ENCODE peak calls at places on chromosomes 4 and X, in four cellular contexts. O, F, C and Q are unnamed samples.

GRCh38 chr4:96352051-96352517 is 512.2 kb downstream of the PDHA2 start:
- DNase-seq in O (no peak), C (peak), F (peak), Q (peak)

GRCh38 chr4:109020861-109021260 is 258.0 kb upstream of the ETNPPL start:
- DNase-seq in F (no peak), O (no peak), C (no peak), Q (no peak)

GRCh38 chrX:27590044-27590443 is at the start of gene DCAF8L2:
- DNase-seq in C (no peak), F (no peak), O (no peak), Q (no peak)

GRCh38 chr4:145498430-145498829 is 16.8 kb downstream of the SMAD1 start:
- DNase-seq in O (no peak), C (no peak), F (no peak), Q (no peak)

GRCh38 chr4:46124773-46125172 is 919 bp upstream of the GABRG1 start:
- DNase-seq in C (peak), F (peak), O (no peak), Q (no peak)

GRCh38 chr4:93184093-93184492 is 644.5 kb upstream of the ATOH1 start:
- DNase-seq in F (no peak), C (no peak), O (no peak), Q (no peak)

GRCh38 chr4:125060376-125060775 is 254.4 kb upstream of the FAT4 start:
- DNase-seq in C (no peak), O (no peak), F (no peak), Q (no peak)

GRCh38 chrX:48599341-48599740 is 2.0 kb downstream of the WDR13 start:
- DNase-seq in O (no peak), F (no peak), C (no peak), Q (no peak)

GRCh38 chrX:25166145-25166544 is 150.4 kb upstream of the ARX start:
- DNase-seq in F (no peak), C (no peak), O (no peak), Q (no peak)

GRCh38 chrX:69313622-69314290 is 148.5 kb upstream of the PJA1 start:
- DNase-seq in F (no peak), O (no peak), C (no peak), Q (no peak)

GRCh38 chrX:112946227-112946626 is 105.6 kb upstream of the AMOT start:
- DNase-seq in F (no peak), O (no peak), C (no peak), Q (no peak)

GRCh38 chrX:22135994-22136684 is 104.0 kb downstream of the PHEX start:
- DNase-seq in F (peak), C (peak), O (peak), Q (no peak)

GRCh38 chr4:39205000-39205399 is 22.7 kb downstream of the WDR19 start:
- DNase-seq in C (no peak), O (no peak), F (no peak), Q (no peak)

GRCh38 chr4:185304944-185305690 is 90.6 kb downstream of the LRP2BP start:
- DNase-seq in F (peak), C (peak), O (peak), Q (peak)
- H2BK15ac ChIP-seq in F (no peak), C (no peak), O (peak), Q (no peak)

DNA sequence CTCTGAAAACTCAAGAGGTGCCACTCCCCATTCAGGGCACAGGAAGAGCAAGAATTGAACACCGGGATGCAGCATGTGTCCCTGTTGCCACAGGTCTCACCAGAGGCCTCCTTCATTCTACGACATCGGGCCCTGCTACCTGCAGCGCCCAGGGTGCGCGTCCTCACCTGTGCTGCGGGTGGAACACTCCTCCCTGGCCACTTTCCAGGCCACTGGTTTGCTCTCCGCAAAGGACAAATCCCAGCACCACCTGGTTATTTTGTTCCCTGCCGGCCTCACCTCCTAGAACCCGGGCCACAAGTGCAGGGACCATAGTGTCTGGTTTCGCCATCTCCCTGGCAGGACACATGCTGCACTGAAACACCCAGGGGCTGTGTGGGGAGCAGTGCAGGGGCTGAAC is 14.3 kb upstream of the FAM3A start:
- DNase-seq in O (no peak), F (no peak), C (no peak), Q (no peak)
- H2BK15ac ChIP-seq in O (no peak), F (no peak), C (no peak), Q (no peak)

GRCh38 chrX:46757593-46757992 is 1.3 kb downstream of the SLC9A7 start:
- DNase-seq in C (no peak), O (peak), F (no peak), Q (no peak)

GRCh38 chrX:46758956-46759644 is at the start of gene SLC9A7:
- DNase-seq in C (peak), F (peak), O (peak), Q (peak)

GRCh38 chrX:46757052-46757451 is 1.9 kb downstream of the SLC9A7 start:
- DNase-seq in O (no peak), C (no peak), F (no peak), Q (no peak)

GRCh38 chrX:46759645-46759974 is 692 bp upstream of the SLC9A7 start:
- DNase-seq in C (peak), O (peak), F (peak), Q (no peak)

GRCh38 chrX:46758163-46758955 is 559 bp downstream of the SLC9A7 start:
- DNase-seq in C (no peak), F (peak), O (peak), Q (no peak)
- H2BK15ac ChIP-seq in C (no peak), F (no peak), O (peak), Q (peak)

GRCh38 chr4:7607156-7607910 is 172.6 kb upstream of the PSAPL1 start:
- DNase-seq in F (no peak), C (no peak), O (peak), Q (no peak)
- H2BK15ac ChIP-seq in F (no peak), C (no peak), O (no peak), Q (no peak)

GRCh38 chr4:151675366-151676060 is 85.3 kb downstream of the GATB start:
- DNase-seq in F (no peak), C (no peak), O (no peak), Q (no peak)
- H2BK15ac ChIP-seq in F (no peak), C (no peak), O (no peak), Q (no peak)

GRCh38 chr4:53575552-53575951 is 15.7 kb downstream of the LNX1 start:
- DNase-seq in O (no peak), C (no peak), F (no peak), Q (no peak)
- H2BK15ac ChIP-seq in O (peak), C (no peak), F (no peak), Q (no peak)

DNA sequence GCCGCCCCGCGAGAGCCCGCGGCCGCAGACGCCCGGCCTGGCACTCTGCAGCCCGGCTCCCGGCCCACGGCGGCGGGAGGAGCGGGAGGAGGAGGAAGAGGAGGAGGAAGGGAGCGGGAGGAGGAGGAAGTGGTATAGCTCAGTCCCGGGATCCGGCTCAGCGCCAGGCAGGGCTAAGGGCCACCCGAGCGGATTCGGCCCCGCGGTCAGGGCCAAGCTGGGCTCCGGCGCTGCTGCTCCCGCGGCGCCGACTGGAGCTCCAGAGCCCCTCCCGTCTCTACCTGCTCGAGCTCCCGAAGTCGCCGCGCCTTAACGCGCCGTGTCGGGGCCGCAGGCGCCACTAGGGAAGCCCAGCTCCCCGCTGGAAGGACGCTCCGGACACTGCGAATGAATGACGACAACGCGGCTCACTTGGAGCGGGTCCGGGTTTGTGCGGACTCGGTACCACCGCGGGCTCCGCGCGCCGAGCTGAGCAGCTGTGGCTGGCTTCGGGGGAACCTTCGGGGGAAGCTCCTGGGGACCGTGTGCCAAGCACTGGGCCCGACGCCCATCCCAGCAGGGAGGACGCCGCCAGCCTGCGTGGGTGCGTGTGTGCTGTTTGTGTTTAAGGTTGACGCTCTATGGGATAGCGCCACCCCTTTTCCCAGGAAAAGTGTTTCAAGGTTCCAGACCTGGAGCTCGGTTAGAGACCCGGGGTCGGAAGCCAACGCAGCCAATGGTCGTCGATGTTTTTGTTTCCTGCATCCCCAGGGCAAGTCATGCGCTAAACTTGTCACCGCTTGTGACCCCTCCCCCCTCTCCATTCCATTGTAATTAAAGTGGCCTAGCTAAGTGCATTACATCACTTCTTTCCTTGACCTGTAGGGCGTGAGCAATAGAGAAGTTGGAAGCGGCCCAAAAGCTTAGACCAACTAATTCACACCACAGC is at the start of gene TBC1D9:
- DNase-seq in C (peak), O (peak), F (peak), Q (peak)
- H2BK15ac ChIP-seq in C (no peak), O (peak), F (peak), Q (no peak)

GRCh38 chr4:177436456-177436855 is 5.8 kb downstream of the AGA start:
- DNase-seq in O (no peak), C (no peak), F (no peak), Q (no peak)

GRCh38 chr4:177441803-177442622 is at the start of gene AGA:
- DNase-seq in O (peak), F (peak), C (peak), Q (peak)

GRCh38 chr4:177444911-177445736 is 2.9 kb upstream of the AGA start:
- DNase-seq in O (no peak), F (no peak), C (no peak), Q (no peak)

GRCh38 chr4:177442623-177443155 is 452 bp upstream of the AGA start:
- DNase-seq in O (no peak), C (no peak), F (no peak), Q (no peak)

GRCh38 chr4:177441061-177441802 is 1.0 kb downstream of the AGA start:
- DNase-seq in F (no peak), C (peak), O (peak), Q (no peak)
- H2BK15ac ChIP-seq in F (no peak), C (peak), O (peak), Q (no peak)

GRCh38 chr4:147732516-147733193 is 767 bp downstream of the ARHGAP10 start:
- DNase-seq in F (peak), O (peak), C (peak), Q (peak)
- H2BK15ac ChIP-seq in F (no peak), O (peak), C (no peak), Q (no peak)

GRCh38 chr4:119735136-119735770 is 106.6 kb upstream of the PDE5A start:
- DNase-seq in F (no peak), C (no peak), O (peak), Q (no peak)
- H2BK15ac ChIP-seq in F (no peak), C (no peak), O (no peak), Q (no peak)